ENCODE peak calls at places on chromosome 6, in eight cellular contexts. One of them, this sample, is unnamed.

GRCh38 chr6:111844376-111844775 is 28.9 kb downstream of the FYN start:
- DNase-seq in activated CD8-positive, alpha-beta memory T cell treated with anti-CD3 and anti-CD28 coated beads for 48 hours: no peak
- DNase-seq in cortex of kidney: no peak
- DNase-seq in heart right ventricle: no peak
- DNase-seq in AG10803: no peak
- DNase-seq in left ventricle myocardium inferior: no peak
- DNase-seq in HTR-8/SVneo: no peak
- DNase-seq in activated CD4-positive, alpha-beta T cell treated with anti-CD3 and anti-CD28 coated beads for 48 hours: no peak
- DNase-seq in this sample: no peak

GRCh38 chr6:35396991-35397390 is 54.6 kb downstream of the PPARD start:
- DNase-seq in cortex of kidney: no peak
- DNase-seq in activated CD4-positive, alpha-beta T cell treated with anti-CD3 and anti-CD28 coated beads for 48 hours: no peak
- DNase-seq in heart right ventricle: no peak
- DNase-seq in AG10803: peak; percentile 10
- DNase-seq in HTR-8/SVneo: no peak
- DNase-seq in left ventricle myocardium inferior: no peak
- DNase-seq in activated CD8-positive, alpha-beta memory T cell treated with anti-CD3 and anti-CD28 coated beads for 48 hours: no peak
- DNase-seq in this sample: no peak

GRCh38 chr6:112781236-112781635 is 434.1 kb downstream of the RFPL4B start:
- DNase-seq in AG10803: peak; percentile 37
- DNase-seq in left ventricle myocardium inferior: no peak
- DNase-seq in activated CD4-positive, alpha-beta T cell treated with anti-CD3 and anti-CD28 coated beads for 48 hours: no peak
- DNase-seq in heart right ventricle: no peak
- DNase-seq in activated CD8-positive, alpha-beta memory T cell treated with anti-CD3 and anti-CD28 coated beads for 48 hours: no peak
- DNase-seq in HTR-8/SVneo: no peak
- DNase-seq in cortex of kidney: no peak
- DNase-seq in this sample: no peak

GRCh38 chr6:6970851-6971250 is 136.9 kb upstream of the RREB1 start:
- DNase-seq in AG10803: no peak
- DNase-seq in left ventricle myocardium inferior: no peak
- DNase-seq in activated CD8-positive, alpha-beta memory T cell treated with anti-CD3 and anti-CD28 coated beads for 48 hours: no peak
- DNase-seq in HTR-8/SVneo: no peak
- DNase-seq in activated CD4-positive, alpha-beta T cell treated with anti-CD3 and anti-CD28 coated beads for 48 hours: no peak
- DNase-seq in heart right ventricle: no peak
- DNase-seq in cortex of kidney: no peak
- DNase-seq in this sample: no peak

GRCh38 chr6:42520786-42521607 is 42.8 kb upstream of the UBR2 start:
- DNase-seq in cortex of kidney: no peak
- DNase-seq in AG10803: peak; percentile 75
- DNase-seq in heart right ventricle: no peak
- DNase-seq in left ventricle myocardium inferior: no peak
- DNase-seq in activated CD4-positive, alpha-beta T cell treated with anti-CD3 and anti-CD28 coated beads for 48 hours: peak; percentile 35
- DNase-seq in activated CD8-positive, alpha-beta memory T cell treated with anti-CD3 and anti-CD28 coated beads for 48 hours: no peak
- DNase-seq in HTR-8/SVneo: peak; percentile 14
- DNase-seq in this sample: peak; percentile 16

GRCh38 chr6:112252571-112253504 is 1.5 kb downstream of the LAMA4 start:
- DNase-seq in activated CD4-positive, alpha-beta T cell treated with anti-CD3 and anti-CD28 coated beads for 48 hours: no peak
- DNase-seq in AG10803: peak; percentile 79
- DNase-seq in activated CD8-positive, alpha-beta memory T cell treated with anti-CD3 and anti-CD28 coated beads for 48 hours: no peak
- DNase-seq in left ventricle myocardium inferior: no peak
- DNase-seq in HTR-8/SVneo: no peak
- DNase-seq in heart right ventricle: no peak
- DNase-seq in cortex of kidney: no peak
- DNase-seq in this sample: no peak

GRCh38 chr6:30818426-30818841 is 65.9 kb upstream of the DDR1 start:
- DNase-seq in AG10803: peak; percentile 92
- DNase-seq in heart right ventricle: no peak
- DNase-seq in activated CD8-positive, alpha-beta memory T cell treated with anti-CD3 and anti-CD28 coated beads for 48 hours: no peak
- DNase-seq in left ventricle myocardium inferior: no peak
- DNase-seq in HTR-8/SVneo: peak; percentile 73
- DNase-seq in activated CD4-positive, alpha-beta T cell treated with anti-CD3 and anti-CD28 coated beads for 48 hours: no peak
- DNase-seq in cortex of kidney: no peak
- DNase-seq in this sample: no peak

GRCh38 chr6:49326337-49326736 is 136.7 kb downstream of the MMUT start:
- DNase-seq in cortex of kidney: no peak
- DNase-seq in activated CD4-positive, alpha-beta T cell treated with anti-CD3 and anti-CD28 coated beads for 48 hours: no peak
- DNase-seq in left ventricle myocardium inferior: no peak
- DNase-seq in heart right ventricle: no peak
- DNase-seq in HTR-8/SVneo: peak; percentile 19
- DNase-seq in AG10803: peak; percentile 49
- DNase-seq in activated CD8-positive, alpha-beta memory T cell treated with anti-CD3 and anti-CD28 coated beads for 48 hours: no peak
- DNase-seq in this sample: no peak